ENCODE peak calls at places on chromosomes 7 and 10, in seven cellular contexts. N, U, Z, W, B, R and T are unnamed samples.

GRCh38 chr7:22858640-22859561 is 36.3 kb upstream of the TOMM7 start:
- DNase-seq in R (no peak), U (peak), W (no peak), N (no peak), Z (peak), B (peak), T (no peak)

GRCh38 chr7:143288836-143289235 is 685 bp downstream of the CASP2 start:
- DNase-seq in R (no peak), W (no peak), B (peak), U (peak), N (no peak), Z (no peak), T (no peak)

GRCh38 chr7:98733036-98733435 is 116.0 kb downstream of the NPTX2 start:
- DNase-seq in B (peak), U (peak), R (no peak), W (peak), N (peak), Z (no peak), T (no peak)

GRCh38 chr7:105682331-105683070 is 101.2 kb upstream of the EFCAB10 start:
- DNase-seq in N (no peak), B (no peak), Z (no peak), W (no peak), R (no peak), U (peak), T (no peak)

GRCh38 chr10:131514454-131514853 is 202.9 kb upstream of the TCERG1L start:
- DNase-seq in R (peak), N (no peak), W (no peak), B (no peak), U (peak), Z (no peak), T (no peak)

GRCh38 chr7:27154901-27155815 is 1.3 kb downstream of the HOXA7 start:
- DNase-seq in R (no peak), W (no peak), B (no peak), U (peak), Z (no peak), N (no peak), T (peak)

GRCh38 chr10:121608669-121609190 is 10.5 kb upstream of the FGFR2 start:
- DNase-seq in Z (no peak), R (no peak), U (peak), W (peak), N (peak), B (no peak), T (peak)

GRCh38 chr10:80421369-80422220 is 13.2 kb downstream of the PRXL2A start:
- DNase-seq in U (no peak), N (no peak), R (no peak), Z (no peak), B (no peak), W (no peak), T (no peak)

GRCh38 chr7:410395-410910 is 109.2 kb downstream of the PDGFA start:
- DNase-seq in R (no peak), U (no peak), W (no peak), Z (no peak), N (no peak), B (no peak), T (peak)

GRCh38 chr10:79148452-79149344 is 79.9 kb downstream of the ZMIZ1 start:
- DNase-seq in B (peak), N (no peak), Z (peak), R (no peak), W (no peak), U (peak), T (peak)

GRCh38 chr10:51733061-51733460 is 33.7 kb upstream of the CSTF2T start:
- DNase-seq in N (no peak), W (no peak), U (peak), B (peak), Z (no peak), R (no peak), T (no peak)

GRCh38 chr10:2980791-2981360 is 86.5 kb upstream of the PFKP start:
- DNase-seq in N (no peak), W (no peak), B (peak), R (no peak), Z (peak), U (peak), T (no peak)

GRCh38 chr10:85580585-85580984 is 786.0 kb downstream of the GRID1 start:
- DNase-seq in N (no peak), B (no peak), Z (no peak), R (no peak), U (no peak), W (no peak), T (no peak)

GRCh38 chr10:17209302-17209701 is 7.8 kb upstream of the TRDMT1 start:
- DNase-seq in B (no peak), W (no peak), Z (no peak), R (no peak), N (no peak), U (peak), T (no peak)

GRCh38 chr7:23759556-23760391 is 49.8 kb downstream of the STK31 start:
- DNase-seq in B (peak), W (no peak), R (no peak), U (no peak), N (no peak), Z (no peak), T (no peak)

GRCh38 chr7:132181371-132181770 is 394.9 kb downstream of the PLXNA4 start:
- DNase-seq in N (no peak), Z (no peak), W (no peak), B (no peak), R (no peak), U (no peak), T (peak)

DNA sequence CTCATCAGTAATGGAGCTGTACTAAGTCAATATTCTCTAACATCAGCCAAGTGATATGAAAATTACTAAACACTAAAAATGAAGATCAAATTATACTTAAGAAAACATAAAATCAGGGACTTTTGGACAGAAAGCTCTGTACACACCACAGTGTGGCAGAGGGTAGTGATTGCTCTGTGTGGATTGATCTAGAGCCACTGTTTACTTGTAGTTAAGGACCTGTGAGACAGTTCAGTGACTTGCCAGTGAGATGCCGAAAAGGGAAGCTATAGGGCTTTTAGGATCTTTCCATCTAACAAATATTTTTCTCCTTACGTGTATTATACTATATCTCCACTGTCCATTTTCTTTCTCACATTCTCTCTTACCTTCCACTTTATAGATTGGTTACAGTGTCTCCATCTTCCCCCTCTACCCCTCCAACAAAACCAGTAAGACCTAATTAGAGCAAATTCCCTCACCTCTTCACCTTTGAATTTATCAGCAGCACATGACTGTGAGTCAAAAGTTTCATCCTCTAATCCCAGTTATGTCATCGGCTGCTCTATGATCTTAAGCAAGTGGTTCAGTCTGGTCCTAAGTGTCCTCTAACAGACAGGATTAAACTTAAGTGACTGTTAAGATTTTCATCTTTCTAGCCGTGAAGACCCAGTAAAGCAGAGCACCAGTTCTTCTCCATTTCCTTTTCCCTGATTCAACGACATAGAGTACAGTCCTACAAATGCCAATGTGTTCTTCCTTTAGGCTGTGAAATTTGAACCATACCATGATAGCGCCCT is 6.9 kb downstream of the PIK3CG start:
- DNase-seq in W (no peak), R (no peak), Z (no peak), U (no peak), B (no peak), N (no peak), T (no peak)
- H3K9ac ChIP-seq in W (no peak), R (no peak), Z (no peak), U (no peak), B (no peak), N (no peak), T (no peak)

GRCh38 chr7:32092346-32092745 is 22.1 kb upstream of the PDE1C start:
- DNase-seq in W (no peak), U (peak), N (no peak), R (no peak), B (no peak), Z (no peak), T (no peak)
- H3K9ac ChIP-seq in W (no peak), U (peak), N (no peak), R (no peak), B (no peak), Z (no peak), T (no peak)

DNA sequence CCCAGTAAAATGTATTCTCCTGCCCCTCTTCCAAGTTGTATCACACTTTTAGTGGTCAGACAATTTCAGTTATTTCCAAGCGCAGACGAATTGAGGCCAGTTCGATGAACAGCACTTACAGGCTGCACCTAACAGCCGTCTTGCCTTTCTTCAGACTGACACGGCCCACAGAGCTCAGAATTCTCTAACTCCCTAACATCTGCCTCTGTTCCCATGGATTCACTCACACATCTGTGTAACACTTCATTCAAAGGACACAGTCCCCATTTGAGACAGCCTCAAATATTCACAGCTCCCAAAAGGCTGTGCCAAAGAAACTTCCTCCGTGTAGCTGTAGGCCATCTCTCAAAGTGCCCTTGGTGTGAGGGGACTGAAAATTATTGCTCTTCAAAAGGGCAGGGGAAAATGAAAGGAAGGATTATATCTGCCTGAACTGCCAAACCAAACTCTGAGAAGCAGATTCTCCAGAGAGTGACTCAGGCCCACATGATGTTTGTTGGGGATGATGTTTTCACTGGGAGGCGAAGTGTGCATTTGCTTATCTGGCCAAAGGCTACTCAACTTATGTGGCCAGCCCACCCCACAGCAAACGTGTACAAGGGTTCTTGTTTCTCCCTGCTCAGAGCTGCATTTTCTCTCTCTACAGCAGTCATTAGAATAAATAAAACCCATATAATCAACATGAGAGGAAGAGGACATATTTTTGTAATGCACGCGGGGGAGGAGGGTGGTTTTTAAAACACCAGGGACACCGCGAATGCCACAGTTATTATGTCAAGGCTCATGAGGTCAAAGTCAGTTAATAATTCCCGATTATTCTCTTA is 302.4 kb upstream of the NFE2L3 start:
- DNase-seq in R (no peak), U (peak), Z (no peak), W (no peak), B (peak), N (peak), T (no peak)
- H3K9ac ChIP-seq in R (no peak), U (peak), Z (no peak), W (no peak), B (peak), N (no peak), T (no peak)

DNA sequence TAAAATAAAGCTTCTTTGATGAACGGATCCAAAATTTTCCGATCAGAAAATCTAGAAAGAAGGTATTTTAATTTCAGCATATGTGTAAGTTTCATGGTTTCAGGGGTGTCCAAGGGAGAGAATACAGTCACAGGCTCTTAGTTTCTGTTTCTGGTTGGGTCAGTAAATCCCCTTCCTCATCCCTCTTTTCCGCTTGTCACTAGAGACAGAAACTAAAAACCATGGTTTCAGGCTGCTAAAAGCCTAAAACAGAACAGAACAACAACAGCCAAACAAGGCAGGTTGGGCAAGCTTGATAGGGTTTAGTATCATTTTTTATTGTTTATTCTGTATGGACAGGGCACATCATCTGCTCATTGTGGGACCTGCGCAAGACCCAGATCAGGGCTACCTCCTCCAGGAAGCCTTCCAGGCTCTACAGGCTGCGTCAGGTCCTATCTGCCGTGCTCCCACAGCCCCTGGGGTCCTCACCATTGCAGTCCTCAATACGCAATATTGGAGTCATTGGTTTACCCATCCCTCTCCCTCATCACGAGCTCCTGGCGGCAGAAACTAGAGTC is 70.3 kb upstream of the CUX1 start:
- DNase-seq in R (no peak), W (no peak), B (no peak), U (no peak), N (no peak), Z (no peak), T (no peak)
- H3K9ac ChIP-seq in R (no peak), W (no peak), B (no peak), U (no peak), N (no peak), Z (no peak), T (no peak)

GRCh38 chr10:12353399-12354027 is 4.2 kb downstream of the CAMK1D start:
- DNase-seq in N (no peak), B (no peak), U (no peak), Z (no peak), W (no peak), R (no peak), T (no peak)
- H3K9ac ChIP-seq in N (no peak), B (no peak), U (no peak), Z (no peak), W (no peak), R (no peak), T (no peak)

DNA sequence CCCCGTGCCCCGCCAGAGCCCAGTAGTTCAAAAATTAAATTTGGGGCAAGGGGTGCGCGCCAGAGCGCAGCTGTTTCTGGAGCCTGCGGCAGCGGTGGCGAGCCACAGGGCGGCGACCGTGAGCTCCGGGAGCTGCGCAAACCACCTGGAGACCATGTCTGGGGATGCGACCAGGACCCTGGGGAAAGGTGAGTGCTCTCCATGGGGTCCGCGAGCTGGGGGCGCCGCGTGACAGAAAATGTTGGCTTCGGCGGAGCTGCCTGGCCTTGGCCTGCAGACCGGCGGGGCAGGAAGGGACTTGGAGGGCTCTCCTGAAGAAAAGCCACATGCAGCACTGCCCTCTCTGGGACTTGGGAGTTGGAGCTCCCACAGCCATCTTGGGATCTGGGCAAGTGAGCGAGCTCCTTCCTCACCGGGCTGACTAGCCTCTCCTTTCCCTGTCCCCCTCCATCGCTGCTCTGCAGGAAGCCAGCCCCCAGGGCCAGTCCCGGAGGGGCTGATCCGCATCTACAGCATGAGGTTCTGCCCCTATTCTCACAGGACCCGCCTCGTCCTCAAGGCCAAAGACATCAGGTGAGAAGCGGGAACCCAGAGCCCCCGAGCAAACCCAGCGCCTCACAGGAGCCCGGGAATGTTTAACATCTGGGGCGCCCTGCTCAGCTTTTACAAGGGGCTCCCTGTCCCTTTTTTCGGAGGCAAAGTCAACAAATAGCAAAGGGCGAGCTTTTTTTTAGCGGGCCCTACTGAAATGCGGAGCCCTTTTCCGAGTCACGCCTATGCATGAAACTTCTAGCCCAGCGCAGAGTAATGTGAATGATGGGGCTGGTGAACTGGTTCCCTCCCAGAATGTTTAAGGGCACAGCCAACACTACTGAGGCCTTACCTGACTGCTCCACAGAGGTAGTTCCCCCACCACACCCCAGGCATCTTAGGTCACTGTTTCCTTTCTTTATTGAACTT is 6.1 kb downstream of the GSTO2 start:
- DNase-seq in Z (no peak), B (no peak), N (no peak), W (peak), U (peak), R (no peak), T (peak)
- H3K9ac ChIP-seq in Z (peak), B (peak), N (peak), W (peak), U (peak), R (no peak), T (peak)

GRCh38 chr10:48610585-48611093 is 5.8 kb upstream of the ARHGAP22 start:
- DNase-seq in Z (no peak), R (no peak), N (no peak), W (no peak), U (peak), B (no peak), T (no peak)

GRCh38 chr10:48609441-48609840 is 4.6 kb upstream of the ARHGAP22 start:
- DNase-seq in W (no peak), U (no peak), Z (no peak), R (no peak), N (no peak), B (no peak), T (no peak)

GRCh38 chr10:48608926-48609325 is 4.1 kb upstream of the ARHGAP22 start:
- DNase-seq in W (no peak), B (no peak), R (no peak), Z (no peak), U (peak), N (no peak), T (no peak)

GRCh38 chr10:48611133-48611532 is 6.3 kb upstream of the ARHGAP22 start:
- DNase-seq in U (no peak), W (no peak), N (no peak), B (no peak), R (no peak), Z (no peak), T (no peak)

GRCh38 chr10:48609899-48610584 is 5.2 kb upstream of the ARHGAP22 start:
- DNase-seq in U (no peak), Z (no peak), R (no peak), W (no peak), N (no peak), B (no peak), T (no peak)
- H3K9ac ChIP-seq in U (no peak), Z (no peak), R (no peak), W (no peak), N (no peak), B (no peak), T (no peak)

GRCh38 chr7:48213226-48213625 is 42.0 kb downstream of the ABCA13 start:
- DNase-seq in Z (no peak), U (no peak), N (no peak), W (no peak), B (no peak), R (no peak), T (no peak)
- H3K9ac ChIP-seq in Z (no peak), U (no peak), N (no peak), W (no peak), B (no peak), R (no peak), T (no peak)

GRCh38 chr7:84484502-84485079 is 290.0 kb upstream of the SEMA3A start:
- DNase-seq in U (peak), W (no peak), R (no peak), Z (no peak), N (no peak), B (peak), T (no peak)
- H3K9ac ChIP-seq in U (no peak), W (no peak), R (no peak), Z (no peak), N (no peak), B (no peak), T (no peak)